ENCODE peak calls at places on chromosomes 1 and 21, in four cellular contexts. One of them, this sample, is unnamed.

GRCh38 chr1:32540589-32540988 is 1.4 kb downstream of the ZBTB8A start:
- DNase-seq in memory B cell: no peak
- DNase-seq in endothelial cell: no peak
- DNase-seq in A549: peak
- DNase-seq in this sample: no peak

GRCh38 chr1:246008256-246008901 is 498.7 kb downstream of the SMYD3 start:
- DNase-seq in memory B cell: no peak
- DNase-seq in endothelial cell: no peak
- DNase-seq in A549: no peak
- DNase-seq in this sample: no peak

GRCh38 chr1:33165809-33166208 is 16.0 kb downstream of the TRIM62 start:
- DNase-seq in memory B cell: no peak
- DNase-seq in endothelial cell: no peak
- DNase-seq in A549: no peak
- DNase-seq in this sample: no peak

GRCh38 chr1:162276493-162276892 is 100.2 kb downstream of the SPATA46 start:
- DNase-seq in memory B cell: no peak
- DNase-seq in endothelial cell: no peak
- DNase-seq in A549: peak
- DNase-seq in this sample: peak

GRCh38 chr1:11579506-11579905 is 74.7 kb downstream of the FBXO2 start:
- DNase-seq in memory B cell: no peak
- DNase-seq in endothelial cell: no peak
- DNase-seq in A549: no peak
- DNase-seq in this sample: no peak

GRCh38 chr1:171769171-171769570 is 12.3 kb upstream of the METTL13 start:
- DNase-seq in memory B cell: no peak
- DNase-seq in endothelial cell: no peak
- DNase-seq in A549: no peak
- DNase-seq in this sample: no peak

GRCh38 chr1:85290826-85291225 is 14.4 kb upstream of the BCL10 start:
- DNase-seq in memory B cell: no peak
- DNase-seq in endothelial cell: no peak
- DNase-seq in A549: no peak
- DNase-seq in this sample: no peak

GRCh38 chr1:4056422-4056821 is 156.3 kb upstream of the C1orf174 start:
- DNase-seq in memory B cell: no peak
- DNase-seq in endothelial cell: no peak
- DNase-seq in A549: no peak
- DNase-seq in this sample: no peak

GRCh38 chr21:31557956-31558838 is 101.3 kb upstream of the SOD1 start:
- DNase-seq in memory B cell: peak
- DNase-seq in endothelial cell: peak
- DNase-seq in A549: no peak
- DNase-seq in this sample: peak

GRCh38 chr1:33222381-33222780 is 33.9 kb upstream of the ZNF362 start:
- DNase-seq in memory B cell: no peak
- DNase-seq in endothelial cell: no peak
- DNase-seq in A549: no peak
- DNase-seq in this sample: no peak

GRCh38 chr1:239819075-239819474 is 272.6 kb upstream of the FMN2 start:
- DNase-seq in memory B cell: no peak
- DNase-seq in endothelial cell: no peak
- DNase-seq in A549: no peak
- DNase-seq in this sample: no peak

GRCh38 chr1:92601044-92601443 is 114.3 kb upstream of the GFI1 start:
- DNase-seq in memory B cell: no peak
- DNase-seq in endothelial cell: no peak
- DNase-seq in A549: no peak
- DNase-seq in this sample: no peak

GRCh38 chr1:59128239-59128736 is 168.6 kb upstream of the FGGY start:
- DNase-seq in memory B cell: no peak
- DNase-seq in endothelial cell: no peak
- DNase-seq in A549: no peak
- DNase-seq in this sample: no peak

GRCh38 chr1:116721608-116722007 is 32.6 kb upstream of the CD2 start:
- DNase-seq in memory B cell: no peak
- DNase-seq in endothelial cell: no peak
- DNase-seq in A549: no peak
- DNase-seq in this sample: no peak

GRCh38 chr1:70767377-70767776 is 280.2 kb downstream of the PTGER3 start:
- DNase-seq in memory B cell: no peak
- DNase-seq in endothelial cell: no peak
- DNase-seq in A549: no peak
- DNase-seq in this sample: no peak

GRCh38 chr1:11080931-11081330 is 18.7 kb downstream of the EXOSC10 start:
- DNase-seq in memory B cell: no peak
- DNase-seq in endothelial cell: no peak
- DNase-seq in A549: no peak
- DNase-seq in this sample: no peak

GRCh38 chr1:7611421-7612010 is 159.6 kb upstream of the VAMP3 start:
- DNase-seq in memory B cell: no peak
- DNase-seq in endothelial cell: no peak
- DNase-seq in A549: no peak
- DNase-seq in this sample: no peak

GRCh38 chr1:181816608-181817007 is 244.9 kb downstream of the ZNF648 start:
- DNase-seq in memory B cell: no peak
- DNase-seq in endothelial cell: no peak
- DNase-seq in A549: no peak
- DNase-seq in this sample: no peak

GRCh38 chr1:117933769-117934168 is 4.2 kb downstream of the WDR3 start:
- DNase-seq in memory B cell: no peak
- DNase-seq in endothelial cell: no peak
- DNase-seq in A549: no peak
- DNase-seq in this sample: no peak

GRCh38 chr1:183191833-183192232 is 5.8 kb downstream of the LAMC2 start:
- DNase-seq in memory B cell: no peak
- DNase-seq in endothelial cell: no peak
- DNase-seq in A549: peak
- DNase-seq in this sample: no peak

GRCh38 chr1:5658340-5659316 is 333.6 kb downstream of the NPHP4 start:
- DNase-seq in memory B cell: no peak
- DNase-seq in endothelial cell: no peak
- DNase-seq in A549: no peak
- DNase-seq in this sample: no peak

GRCh38 chr1:210236840-210237409 is 4.3 kb downstream of the SERTAD4 start:
- DNase-seq in memory B cell: no peak
- DNase-seq in endothelial cell: no peak
- DNase-seq in A549: no peak
- DNase-seq in this sample: no peak

GRCh38 chr1:102190429-102190828 is 193.7 kb upstream of the OLFM3 start:
- DNase-seq in memory B cell: no peak
- DNase-seq in endothelial cell: no peak
- DNase-seq in A549: no peak
- DNase-seq in this sample: no peak

GRCh38 chr1:101257500-101258325 is 20.9 kb downstream of the S1PR1 start:
- DNase-seq in memory B cell: no peak
- DNase-seq in endothelial cell: no peak
- DNase-seq in A549: no peak
- DNase-seq in this sample: no peak

GRCh38 chr21:8989261-8989882 is 1532.0 kb upstream of the TPTE start:
- DNase-seq in memory B cell: no peak
- DNase-seq in endothelial cell: peak
- DNase-seq in A549: peak
- DNase-seq in this sample: peak

GRCh38 chr1:26574018-26574417 is 44.5 kb downstream of the RPS6KA1 start:
- DNase-seq in memory B cell: no peak
- DNase-seq in endothelial cell: no peak
- DNase-seq in A549: no peak
- DNase-seq in this sample: no peak

GRCh38 chr1:41161851-41162250 is 80.3 kb downstream of the SCMH1 start:
- DNase-seq in memory B cell: no peak
- DNase-seq in endothelial cell: no peak
- DNase-seq in A549: no peak
- DNase-seq in this sample: no peak

GRCh38 chr1:203528098-203528497 is 34.1 kb downstream of the OPTC start:
- DNase-seq in memory B cell: no peak
- DNase-seq in endothelial cell: no peak
- DNase-seq in A549: no peak
- DNase-seq in this sample: no peak

This sample was measured in Calu3.